ENCODE peak calls at places on chromosomes 5 and 9, in ten cellular contexts. One of them, this sample, is unnamed.

GRCh38 chr5:179258922-179259730 is 86.1 kb downstream of the ADAMTS2 start:
- DNase-seq in SK-N-SH: peak; percentile 61
- DNase-seq in stomach: peak; percentile 25
- DNase-seq in psoas muscle: no peak
- DNase-seq in adrenal gland: peak; percentile 7
- DNase-seq in lower lobe of right lung: no peak
- DNase-seq in HCT116: no peak
- DNase-seq in CD8-positive, alpha-beta T cell: no peak
- DNase-seq in left ventricle myocardium inferior: no peak
- DNase-seq in K562: no peak
- DNase-seq in this sample: no peak

GRCh38 chr5:75734913-75735789 is 17.9 kb upstream of the POC5 start:
- DNase-seq in SK-N-SH: peak; percentile 63
- DNase-seq in stomach: peak; percentile 55
- DNase-seq in psoas muscle: no peak
- DNase-seq in adrenal gland: peak; percentile 53
- DNase-seq in lower lobe of right lung: no peak
- DNase-seq in HCT116: peak; percentile 3
- DNase-seq in CD8-positive, alpha-beta T cell: no peak
- DNase-seq in left ventricle myocardium inferior: peak; percentile 20
- DNase-seq in K562: no peak
- DNase-seq in this sample: no peak

GRCh38 chr5:168712280-168712924 is 133.2 kb upstream of the PANK3 start:
- DNase-seq in SK-N-SH: no peak
- DNase-seq in stomach: no peak
- DNase-seq in psoas muscle: no peak
- DNase-seq in adrenal gland: no peak
- DNase-seq in lower lobe of right lung: no peak
- DNase-seq in HCT116: peak; percentile 65
- DNase-seq in CD8-positive, alpha-beta T cell: no peak
- DNase-seq in left ventricle myocardium inferior: no peak
- DNase-seq in K562: no peak
- DNase-seq in this sample: no peak

GRCh38 chr5:54881286-54882005 is 103.9 kb downstream of the ESM1 start:
- DNase-seq in SK-N-SH: no peak
- DNase-seq in stomach: no peak
- DNase-seq in psoas muscle: no peak
- DNase-seq in adrenal gland: no peak
- DNase-seq in lower lobe of right lung: no peak
- DNase-seq in HCT116: no peak
- DNase-seq in CD8-positive, alpha-beta T cell: no peak
- DNase-seq in left ventricle myocardium inferior: no peak
- DNase-seq in K562: no peak
- DNase-seq in this sample: peak; percentile 16

GRCh38 chr5:146339715-146340259 is 1.1 kb downstream of the POU4F3 start:
- DNase-seq in SK-N-SH: no peak
- DNase-seq in stomach: no peak
- DNase-seq in psoas muscle: no peak
- DNase-seq in adrenal gland: no peak
- DNase-seq in lower lobe of right lung: no peak
- DNase-seq in HCT116: no peak
- DNase-seq in CD8-positive, alpha-beta T cell: no peak
- DNase-seq in left ventricle myocardium inferior: no peak
- DNase-seq in K562: no peak
- DNase-seq in this sample: no peak

GRCh38 chr5:120545007-120545406 is 80.9 kb downstream of the PRR16 start:
- DNase-seq in SK-N-SH: no peak
- DNase-seq in stomach: no peak
- DNase-seq in psoas muscle: no peak
- DNase-seq in adrenal gland: no peak
- DNase-seq in lower lobe of right lung: no peak
- DNase-seq in HCT116: no peak
- DNase-seq in CD8-positive, alpha-beta T cell: no peak
- DNase-seq in left ventricle myocardium inferior: no peak
- DNase-seq in K562: no peak
- DNase-seq in this sample: no peak

GRCh38 chr5:41459557-41459956 is 50.8 kb downstream of the PLCXD3 start:
- DNase-seq in SK-N-SH: no peak
- DNase-seq in stomach: no peak
- DNase-seq in psoas muscle: no peak
- DNase-seq in adrenal gland: no peak
- DNase-seq in lower lobe of right lung: no peak
- DNase-seq in HCT116: no peak
- DNase-seq in CD8-positive, alpha-beta T cell: no peak
- DNase-seq in left ventricle myocardium inferior: no peak
- DNase-seq in K562: no peak
- DNase-seq in this sample: no peak

GRCh38 chr9:89999176-89999533 is 394.3 kb downstream of the GADD45G start:
- DNase-seq in SK-N-SH: no peak
- DNase-seq in stomach: peak; percentile 89
- DNase-seq in psoas muscle: no peak
- DNase-seq in adrenal gland: peak; percentile 60
- DNase-seq in lower lobe of right lung: peak; percentile 83
- DNase-seq in HCT116: no peak
- DNase-seq in CD8-positive, alpha-beta T cell: no peak
- DNase-seq in left ventricle myocardium inferior: no peak
- DNase-seq in K562: no peak
- DNase-seq in this sample: no peak

GRCh38 chr5:178464431-178465048 is 125.7 kb downstream of the COL23A1 start:
- DNase-seq in SK-N-SH: no peak
- DNase-seq in stomach: peak; percentile 10
- DNase-seq in psoas muscle: no peak
- DNase-seq in adrenal gland: no peak
- DNase-seq in lower lobe of right lung: no peak
- DNase-seq in HCT116: no peak
- DNase-seq in CD8-positive, alpha-beta T cell: no peak
- DNase-seq in left ventricle myocardium inferior: no peak
- DNase-seq in K562: no peak
- DNase-seq in this sample: no peak

GRCh38 chr5:56566374-56567249 is 248.7 kb upstream of the MAP3K1 start:
- DNase-seq in SK-N-SH: no peak
- DNase-seq in stomach: no peak
- DNase-seq in psoas muscle: no peak
- DNase-seq in adrenal gland: no peak
- DNase-seq in lower lobe of right lung: no peak
- DNase-seq in HCT116: no peak
- DNase-seq in CD8-positive, alpha-beta T cell: no peak
- DNase-seq in left ventricle myocardium inferior: no peak
- DNase-seq in K562: no peak
- DNase-seq in this sample: no peak

GRCh38 chr5:172556971-172557461 is 84.0 kb upstream of the NEURL1B start:
- DNase-seq in SK-N-SH: no peak
- DNase-seq in stomach: no peak
- DNase-seq in psoas muscle: no peak
- DNase-seq in adrenal gland: peak; percentile 83
- DNase-seq in lower lobe of right lung: no peak
- DNase-seq in HCT116: no peak
- DNase-seq in CD8-positive, alpha-beta T cell: no peak
- DNase-seq in left ventricle myocardium inferior: peak; percentile 59
- DNase-seq in K562: peak; percentile 27
- DNase-seq in this sample: no peak

GRCh38 chr9:136631038-136632000 is 31.4 kb upstream of the EGFL7 start:
- DNase-seq in SK-N-SH: peak; percentile 90
- DNase-seq in stomach: peak; percentile 81
- DNase-seq in psoas muscle: peak; percentile 83
- DNase-seq in adrenal gland: peak; percentile 75
- DNase-seq in lower lobe of right lung: peak; percentile 88
- DNase-seq in HCT116: peak; percentile 60
- DNase-seq in CD8-positive, alpha-beta T cell: peak; percentile 68
- DNase-seq in left ventricle myocardium inferior: peak; percentile 78
- DNase-seq in K562: peak; percentile 71
- DNase-seq in this sample: peak; percentile 81

GRCh38 chr5:146744358-146744757 is 134.2 kb downstream of the PPP2R2B start:
- DNase-seq in SK-N-SH: no peak
- DNase-seq in stomach: no peak
- DNase-seq in psoas muscle: no peak
- DNase-seq in adrenal gland: peak; percentile 67
- DNase-seq in lower lobe of right lung: no peak
- DNase-seq in HCT116: no peak
- DNase-seq in CD8-positive, alpha-beta T cell: no peak
- DNase-seq in left ventricle myocardium inferior: no peak
- DNase-seq in K562: no peak
- DNase-seq in this sample: no peak

GRCh38 chr9:37618817-37619216 is 26.4 kb upstream of the TOMM5 start:
- DNase-seq in SK-N-SH: no peak
- DNase-seq in stomach: no peak
- DNase-seq in psoas muscle: no peak
- DNase-seq in adrenal gland: no peak
- DNase-seq in lower lobe of right lung: no peak
- DNase-seq in HCT116: no peak
- DNase-seq in CD8-positive, alpha-beta T cell: no peak
- DNase-seq in left ventricle myocardium inferior: no peak
- DNase-seq in K562: no peak
- DNase-seq in this sample: no peak

GRCh38 chr5:137206030-137206715 is 293.0 kb downstream of the SPOCK1 start:
- DNase-seq in SK-N-SH: no peak
- DNase-seq in stomach: peak; percentile 35
- DNase-seq in psoas muscle: no peak
- DNase-seq in adrenal gland: no peak
- DNase-seq in lower lobe of right lung: peak; percentile 64
- DNase-seq in HCT116: no peak
- DNase-seq in CD8-positive, alpha-beta T cell: no peak
- DNase-seq in left ventricle myocardium inferior: no peak
- DNase-seq in K562: no peak
- DNase-seq in this sample: no peak

GRCh38 chr5:157821822-157822622 is 36.9 kb downstream of the CLINT1 start:
- DNase-seq in SK-N-SH: no peak
- DNase-seq in stomach: no peak
- DNase-seq in psoas muscle: no peak
- DNase-seq in adrenal gland: no peak
- DNase-seq in lower lobe of right lung: no peak
- DNase-seq in HCT116: no peak
- DNase-seq in CD8-positive, alpha-beta T cell: no peak
- DNase-seq in left ventricle myocardium inferior: no peak
- DNase-seq in K562: no peak
- DNase-seq in this sample: no peak

GRCh38 chr9:98641675-98642074 is 67.1 kb downstream of the GABBR2 start:
- DNase-seq in SK-N-SH: no peak
- DNase-seq in stomach: no peak
- DNase-seq in psoas muscle: no peak
- DNase-seq in adrenal gland: no peak
- DNase-seq in lower lobe of right lung: no peak
- DNase-seq in HCT116: no peak
- DNase-seq in CD8-positive, alpha-beta T cell: no peak
- DNase-seq in left ventricle myocardium inferior: no peak
- DNase-seq in K562: no peak
- DNase-seq in this sample: no peak

GRCh38 chr9:134663084-134663483 is 21.5 kb downstream of the COL5A1 start:
- DNase-seq in SK-N-SH: no peak
- DNase-seq in stomach: no peak
- DNase-seq in psoas muscle: no peak
- DNase-seq in adrenal gland: no peak
- DNase-seq in lower lobe of right lung: no peak
- DNase-seq in HCT116: no peak
- DNase-seq in CD8-positive, alpha-beta T cell: no peak
- DNase-seq in left ventricle myocardium inferior: peak; percentile 10
- DNase-seq in K562: no peak
- DNase-seq in this sample: no peak
- H3K27ac ChIP-seq in SK-N-SH: peak overlapping the region; percentile 97
- H3K27ac ChIP-seq in stomach: no peak overlapping the region
- H3K27ac ChIP-seq in psoas muscle: no peak overlapping the region
- H3K27ac ChIP-seq in adrenal gland: no peak overlapping the region
- H3K27ac ChIP-seq in lower lobe of right lung: no peak overlapping the region
- H3K27ac ChIP-seq in HCT116: no peak overlapping the region
- H3K27ac ChIP-seq in CD8-positive, alpha-beta T cell: no peak overlapping the region
- H3K27ac ChIP-seq in left ventricle myocardium inferior: peak overlapping the region; percentile 83
- H3K27ac ChIP-seq in K562: no peak overlapping the region
- H3K27ac ChIP-seq in this sample: no peak overlapping the region

GRCh38 chr9:133873006-133873780 is 118.9 kb downstream of the VAV2 start:
- DNase-seq in SK-N-SH: peak; percentile 61
- DNase-seq in stomach: no peak
- DNase-seq in psoas muscle: no peak
- DNase-seq in adrenal gland: no peak
- DNase-seq in lower lobe of right lung: no peak
- DNase-seq in HCT116: no peak
- DNase-seq in CD8-positive, alpha-beta T cell: no peak
- DNase-seq in left ventricle myocardium inferior: no peak
- DNase-seq in K562: no peak
- DNase-seq in this sample: no peak
- H3K27ac ChIP-seq in SK-N-SH: peak overlapping the region; percentile 96
- H3K27ac ChIP-seq in stomach: no peak overlapping the region
- H3K27ac ChIP-seq in psoas muscle: no peak overlapping the region
- H3K27ac ChIP-seq in adrenal gland: peak overlapping the region; percentile 86
- H3K27ac ChIP-seq in lower lobe of right lung: no peak overlapping the region
- H3K27ac ChIP-seq in HCT116: peak overlapping the region; percentile 76
- H3K27ac ChIP-seq in CD8-positive, alpha-beta T cell: no peak overlapping the region
- H3K27ac ChIP-seq in left ventricle myocardium inferior: no peak overlapping the region
- H3K27ac ChIP-seq in K562: no peak overlapping the region
- H3K27ac ChIP-seq in this sample: no peak overlapping the region

GRCh38 chr5:139647406-139648204 is 544 bp upstream of the CXXC5 start:
- DNase-seq in SK-N-SH: no peak
- DNase-seq in stomach: no peak
- DNase-seq in psoas muscle: no peak
- DNase-seq in adrenal gland: peak; percentile 18
- DNase-seq in lower lobe of right lung: no peak
- DNase-seq in HCT116: no peak
- DNase-seq in CD8-positive, alpha-beta T cell: no peak
- DNase-seq in left ventricle myocardium inferior: peak; percentile 11
- DNase-seq in K562: no peak
- DNase-seq in this sample: no peak
- H3K27ac ChIP-seq in SK-N-SH: peak overlapping the region; percentile 24
- H3K27ac ChIP-seq in stomach: peak overlapping the region; percentile 92
- H3K27ac ChIP-seq in psoas muscle: peak overlapping the region; percentile 98
- H3K27ac ChIP-seq in adrenal gland: no peak overlapping the region
- H3K27ac ChIP-seq in lower lobe of right lung: no peak overlapping the region
- H3K27ac ChIP-seq in HCT116: peak overlapping the region; percentile 59
- H3K27ac ChIP-seq in CD8-positive, alpha-beta T cell: no peak overlapping the region
- H3K27ac ChIP-seq in left ventricle myocardium inferior: peak overlapping the region; percentile 91
- H3K27ac ChIP-seq in K562: peak overlapping the region; percentile 62
- H3K27ac ChIP-seq in this sample: no peak overlapping the region

GRCh38 chr9:129143461-129143927 is 32.3 kb downstream of the PTPA start:
- DNase-seq in SK-N-SH: no peak
- DNase-seq in stomach: no peak
- DNase-seq in psoas muscle: peak; percentile 69
- DNase-seq in adrenal gland: peak; percentile 65
- DNase-seq in lower lobe of right lung: peak; percentile 66
- DNase-seq in HCT116: no peak
- DNase-seq in CD8-positive, alpha-beta T cell: no peak
- DNase-seq in left ventricle myocardium inferior: peak; percentile 82
- DNase-seq in K562: peak; percentile 37
- DNase-seq in this sample: no peak

GRCh38 chr9:129148463-129149204 is 29.4 kb downstream of the IER5L start:
- DNase-seq in SK-N-SH: no peak
- DNase-seq in stomach: no peak
- DNase-seq in psoas muscle: no peak
- DNase-seq in adrenal gland: no peak
- DNase-seq in lower lobe of right lung: no peak
- DNase-seq in HCT116: no peak
- DNase-seq in CD8-positive, alpha-beta T cell: no peak
- DNase-seq in left ventricle myocardium inferior: no peak
- DNase-seq in K562: no peak
- DNase-seq in this sample: no peak

GRCh38 chr9:129146441-129146933 is 31.6 kb downstream of the IER5L start:
- DNase-seq in SK-N-SH: no peak
- DNase-seq in stomach: no peak
- DNase-seq in psoas muscle: no peak
- DNase-seq in adrenal gland: no peak
- DNase-seq in lower lobe of right lung: no peak
- DNase-seq in HCT116: no peak
- DNase-seq in CD8-positive, alpha-beta T cell: no peak
- DNase-seq in left ventricle myocardium inferior: no peak
- DNase-seq in K562: no peak
- DNase-seq in this sample: no peak

GRCh38 chr9:129145316-129145715 is 32.7 kb downstream of the IER5L start:
- DNase-seq in SK-N-SH: no peak
- DNase-seq in stomach: no peak
- DNase-seq in psoas muscle: no peak
- DNase-seq in adrenal gland: no peak
- DNase-seq in lower lobe of right lung: no peak
- DNase-seq in HCT116: no peak
- DNase-seq in CD8-positive, alpha-beta T cell: no peak
- DNase-seq in left ventricle myocardium inferior: no peak
- DNase-seq in K562: no peak
- DNase-seq in this sample: no peak

GRCh38 chr9:129145841-129146292 is 32.2 kb downstream of the IER5L start:
- DNase-seq in SK-N-SH: no peak
- DNase-seq in stomach: no peak
- DNase-seq in psoas muscle: peak; percentile 53
- DNase-seq in adrenal gland: no peak
- DNase-seq in lower lobe of right lung: no peak
- DNase-seq in HCT116: no peak
- DNase-seq in CD8-positive, alpha-beta T cell: no peak
- DNase-seq in left ventricle myocardium inferior: peak; percentile 61
- DNase-seq in K562: no peak
- DNase-seq in this sample: no peak
- H3K27ac ChIP-seq in SK-N-SH: peak overlapping the region; percentile 84
- H3K27ac ChIP-seq in stomach: peak overlapping the region; percentile 27
- H3K27ac ChIP-seq in psoas muscle: peak overlapping the region; percentile 98
- H3K27ac ChIP-seq in adrenal gland: peak overlapping the region; percentile 77
- H3K27ac ChIP-seq in lower lobe of right lung: peak overlapping the region; percentile 74
- H3K27ac ChIP-seq in HCT116: peak overlapping the region; percentile 38
- H3K27ac ChIP-seq in CD8-positive, alpha-beta T cell: no peak overlapping the region
- H3K27ac ChIP-seq in left ventricle myocardium inferior: peak overlapping the region; percentile 100
- H3K27ac ChIP-seq in K562: no peak overlapping the region
- H3K27ac ChIP-seq in this sample: no peak overlapping the region

This sample was measured in CD4-positive, alpha-beta memory T cell.